ENCODE peak calls at places on chromosomes 13 and 19, in four cellular contexts. M, F, S and U are unnamed samples.

GRCh38 chr19:41195675-41196497 is 2.9 kb downstream of the CYP2S1 start:
- DNase-seq in M (no peak), F (no peak), S (no peak), U (no peak)

GRCh38 chr13:77733674-77734073 is 36.2 kb downstream of the SLAIN1 start:
- DNase-seq in M (no peak), F (no peak), S (no peak), U (no peak)

GRCh38 chr13:34349091-34349722 is 531.3 kb downstream of the RFC3 start:
- DNase-seq in M (no peak), F (peak; percentile 81), S (no peak), U (no peak)

GRCh38 chr13:92768592-92768991 is 458.0 kb upstream of the GPC6 start:
- DNase-seq in M (no peak), F (no peak), S (no peak), U (no peak)

GRCh38 chr13:24066405-24067292 is 93.9 kb upstream of the SPATA13 start:
- DNase-seq in M (no peak), F (no peak), S (no peak), U (no peak)

GRCh38 chr19:41847351-41848105 is 2.7 kb downstream of the DMRTC2 start:
- DNase-seq in M (no peak), F (no peak), S (no peak), U (no peak)

GRCh38 chr13:32947411-32947810 is 68.8 kb upstream of the KL start:
- DNase-seq in M (peak; percentile 33), F (no peak), S (no peak), U (no peak)

GRCh38 chr19:15623711-15624318 is 8.8 kb downstream of the CYP4F8 start:
- DNase-seq in M (no peak), F (no peak), S (no peak), U (no peak)

GRCh38 chr13:114122591-114123211 is 9.7 kb downstream of the RASA3 start:
- DNase-seq in M (peak; percentile 30), F (no peak), S (no peak), U (no peak)

GRCh38 chr13:30053904-30054303 is 203.5 kb upstream of the UBL3 start:
- DNase-seq in M (no peak), F (no peak), S (no peak), U (no peak)

GRCh38 chr13:86402500-86402899 is 603.3 kb upstream of the SLITRK6 start:
- DNase-seq in M (no peak), F (no peak), S (no peak), U (no peak)

GRCh38 chr13:28455580-28456194 is 39.2 kb downstream of the FLT1 start:
- DNase-seq in M (no peak), F (no peak), S (no peak), U (no peak)

GRCh38 chr13:36461472-36461871 is 29.2 kb downstream of the CCNA1 start:
- DNase-seq in M (no peak), F (no peak), S (no peak), U (no peak)

GRCh38 chr13:94664889-94665288 is 47.5 kb downstream of the SOX21 start:
- DNase-seq in M (no peak), F (no peak), S (no peak), U (no peak)

GRCh38 chr13:111506131-111506530 is 185.7 kb downstream of the TEX29 start:
- DNase-seq in M (no peak), F (no peak), S (no peak), U (no peak)

GRCh38 chr19:51593969-51594773 is 23.1 kb downstream of the ZNF175 start:
- DNase-seq in M (peak; percentile 96), F (peak; percentile 97), S (peak; percentile 68), U (peak; percentile 98)

GRCh38 chr19:40717325-40717879 is 490 bp downstream of the ITPKC start:
- DNase-seq in M (no peak), F (no peak), S (no peak), U (peak; percentile 27)

GRCh38 chr19:19460761-19461265 is 54.5 kb downstream of the TSSK6 start:
- DNase-seq in M (peak; percentile 72), F (peak; percentile 11), S (no peak), U (no peak)

GRCh38 chr19:53898166-53898565 is 10.9 kb upstream of the CACNG7 start:
- DNase-seq in M (no peak), F (no peak), S (no peak), U (no peak)

GRCh38 chr13:94674609-94675348 is 37.6 kb downstream of the SOX21 start:
- DNase-seq in M (peak; percentile 52), F (peak; percentile 49), S (peak; percentile 38), U (peak; percentile 37)

GRCh38 chr13:66556306-66556705 is 673.8 kb downstream of the PCDH9 start:
- DNase-seq in M (no peak), F (no peak), S (no peak), U (no peak)

GRCh38 chr13:38899581-38899980 is 91.0 kb downstream of the STOML3 start:
- DNase-seq in M (no peak), F (no peak), S (no peak), U (no peak)

GRCh38 chr19:56066152-56067023 is 54.7 kb downstream of the ZNF787 start:
- DNase-seq in M (peak; percentile 89), F (peak; percentile 54), S (peak; percentile 41), U (peak; percentile 44)

GRCh38 chr13:114161644-114162532 is 17.2 kb upstream of the CFAP97D2 start:
- DNase-seq in M (no peak), F (peak; percentile 55), S (no peak), U (no peak)

GRCh38 chr13:33453911-33454310 is 168.4 kb upstream of the STARD13 start:
- DNase-seq in M (no peak), F (no peak), S (no peak), U (no peak)

GRCh38 chr13:46374710-46375109 is 12.3 kb downstream of the RUBCNL start:
- DNase-seq in M (no peak), F (no peak), S (no peak), U (no peak)

GRCh38 chr19:14139944-14140343 is 3.6 kb upstream of the ASF1B start:
- DNase-seq in M (no peak), F (no peak), S (no peak), U (no peak)

GRCh38 chr19:8052464-8052859 is at the start of gene CCL25:
- DNase-seq in M (no peak), F (no peak), S (no peak), U (no peak)

GRCh38 chr19:12884926-12885748 is 1.9 kb downstream of the KLF1 start:
- DNase-seq in M (peak; percentile 86), F (peak; percentile 45), S (no peak), U (peak; percentile 84)

GRCh38 chr19:11064831-11065303 is 24.4 kb upstream of the LDLR start:
- DNase-seq in M (no peak), F (no peak), S (no peak), U (no peak)

GRCh38 chr13:20312292-20312691 is 80.2 kb upstream of the GJB6 start:
- DNase-seq in M (no peak), F (no peak), S (no peak), U (no peak)

GRCh38 chr19:30457484-30457883 is 85.3 kb downstream of the ZNF536 start:
- DNase-seq in M (no peak), F (no peak), S (no peak), U (no peak)

GRCh38 chr19:46602392-46603194 is 1.5 kb downstream of the CALM3 start:
- DNase-seq in M (peak; percentile 67), F (no peak), S (no peak), U (no peak)
- TF ChIP-seq POLR2AphosphoS5 in M (no peak), F (no peak), S (no peak), U (no peak)

GRCh38 chr19:46620716-46621115 is 4.2 kb downstream of the PTGIR start:
- DNase-seq in M (peak; percentile 82), F (no peak), S (no peak), U (no peak)
- H3K4me1 ChIP-seq in M (peaks cover 67% of the 10 kb centered on the region), F (peaks cover 9% of the 10 kb centered on the region), S (no peaks in the 10 kb centered on the region), U (no peaks in the 10 kb centered on the region)

GRCh38 chr13:27339299-27339698 is 68.7 kb downstream of the RASL11A start:
- DNase-seq in M (peak; percentile 61), F (peak; percentile 58), S (no peak), U (no peak)
- TF ChIP-seq CTCF in M (peak; percentile 62), F (peak; percentile 77), S (peak; percentile 79), U (no peak)

GRCh38 chr19:3396881-3397265 is 30.5 kb downstream of the NFIC start:
- DNase-seq in M (no peak), F (no peak), S (no peak), U (no peak)
- TF ChIP-seq POLR2AphosphoS5 in M (no peak), F (no peak), S (no peak), U (no peak)

GRCh38 chr19:9877775-9878510 is 42.8 kb downstream of the PIN1 start:
- DNase-seq in M (no peak), F (no peak), S (no peak), U (no peak)

GRCh38 chr19:9883231-9883758 is 48.2 kb downstream of the PIN1 start:
- DNase-seq in M (no peak), F (no peak), S (no peak), U (no peak)

GRCh38 chr19:9881720-9882119 is 46.6 kb downstream of the PIN1 start:
- DNase-seq in M (no peak), F (no peak), S (no peak), U (no peak)

GRCh38 chr19:9875796-9876195 is 40.7 kb downstream of the PIN1 start:
- DNase-seq in M (no peak), F (no peak), S (no peak), U (no peak)

GRCh38 chr19:9878511-9879196 is 43.5 kb downstream of the PIN1 start:
- DNase-seq in M (no peak), F (no peak), S (no peak), U (no peak)
- H3K4me1 ChIP-seq in M (no peaks in the 10 kb centered on the region), F (peaks cover 5% of the 10 kb centered on the region), S (peaks cover 6% of the 10 kb centered on the region), U (no peaks in the 10 kb centered on the region)

DNA sequence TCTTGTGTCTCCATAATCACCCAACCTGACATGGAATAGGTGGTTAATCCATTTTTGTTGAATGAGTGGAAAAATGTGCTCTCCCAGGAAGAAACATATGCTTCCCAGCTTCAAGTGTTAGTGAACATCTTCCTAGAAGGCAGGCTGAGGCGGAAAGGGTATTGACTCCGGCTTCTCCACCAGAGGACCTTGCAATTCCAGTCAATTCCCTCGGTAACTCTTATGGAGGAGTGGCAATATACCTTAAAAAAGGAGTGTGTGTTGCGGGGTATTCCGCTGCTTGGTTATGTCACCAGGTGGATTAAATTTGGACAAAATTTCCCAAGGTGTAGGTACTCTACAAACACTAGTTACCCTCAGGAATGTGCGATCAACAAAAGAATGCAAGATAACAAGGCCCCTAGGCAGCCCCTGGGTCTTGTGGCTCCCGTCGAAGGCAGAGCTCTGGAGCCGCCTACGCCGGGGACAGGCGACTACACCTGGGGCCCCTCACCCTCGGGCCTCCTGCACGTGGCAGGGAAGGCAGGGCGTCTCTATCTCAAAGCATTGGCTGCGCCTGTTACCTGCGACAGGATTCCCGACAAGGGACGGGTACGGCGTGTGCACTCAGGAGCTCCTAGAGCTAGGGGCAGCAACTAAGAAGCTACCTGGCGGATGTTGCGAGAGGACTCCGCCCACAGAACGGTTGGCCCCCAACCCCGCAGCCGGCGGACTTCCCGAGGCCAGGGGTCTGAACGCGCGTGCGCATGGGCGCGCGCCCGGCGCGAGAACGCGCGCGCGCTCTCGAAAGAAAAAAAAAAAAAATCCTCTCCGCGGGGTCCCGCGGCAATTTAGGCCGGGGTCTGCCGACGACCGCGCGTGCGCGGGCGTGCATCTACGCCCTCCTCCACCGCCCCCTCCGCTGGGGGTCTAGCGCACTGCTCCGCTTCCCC is at the start of gene WDR87:
- DNase-seq in M (peak; percentile 95), F (no peak), S (no peak), U (peak; percentile 41)
- TF ChIP-seq CTCF in M (no peak), F (no peak), S (no peak), U (peak; percentile 12)